ENCODE peak calls at places on chromosomes 4 and X, in four cellular contexts. One of them, this sample, is unnamed.

GRCh38 chr4:82293304-82293703 is 80.5 kb downstream of the HNRNPD start:
- DNase-seq in GM12878: peak
- DNase-seq in SK-N-SH: no peak
- DNase-seq in K562: no peak
- DNase-seq in this sample: no peak

GRCh38 chrX:40107291-40108083 is 9.7 kb upstream of the BCOR start:
- DNase-seq in GM12878: no peak
- DNase-seq in SK-N-SH: peak
- DNase-seq in K562: no peak
- DNase-seq in this sample: no peak

GRCh38 chr4:123452585-123452984 is 56.0 kb downstream of the SPRY1 start:
- DNase-seq in GM12878: no peak
- DNase-seq in SK-N-SH: peak
- DNase-seq in K562: no peak
- DNase-seq in this sample: peak

GRCh38 chr4:167509551-167509950 is 275.3 kb upstream of the SPOCK3 start:
- DNase-seq in GM12878: no peak
- DNase-seq in SK-N-SH: no peak
- DNase-seq in K562: no peak
- DNase-seq in this sample: no peak

GRCh38 chrX:20361890-20362262 is 95.2 kb upstream of the RPS6KA3 start:
- DNase-seq in GM12878: no peak
- DNase-seq in SK-N-SH: no peak
- DNase-seq in K562: no peak
- DNase-seq in this sample: peak

GRCh38 chrX:110012818-110013484 is 10.0 kb downstream of the TMEM164 start:
- DNase-seq in GM12878: no peak
- DNase-seq in SK-N-SH: no peak
- DNase-seq in K562: no peak
- DNase-seq in this sample: no peak

GRCh38 chr4:2154215-2154614 is 87.7 kb downstream of the HAUS3 start:
- DNase-seq in GM12878: no peak
- DNase-seq in SK-N-SH: no peak
- DNase-seq in K562: no peak
- DNase-seq in this sample: no peak

GRCh38 chr4:55002431-55002830 is 123.0 kb downstream of the KDR start:
- DNase-seq in GM12878: no peak
- DNase-seq in SK-N-SH: no peak
- DNase-seq in K562: no peak
- DNase-seq in this sample: no peak

GRCh38 chr4:111228874-111229273 is 606.0 kb upstream of the PITX2 start:
- DNase-seq in GM12878: no peak
- DNase-seq in SK-N-SH: no peak
- DNase-seq in K562: no peak
- DNase-seq in this sample: no peak

GRCh38 chrX:45845142-45845541 is 644.5 kb upstream of the DIPK2B start:
- DNase-seq in GM12878: no peak
- DNase-seq in SK-N-SH: no peak
- DNase-seq in K562: no peak
- DNase-seq in this sample: no peak

GRCh38 chr4:121380448-121381147 is at the start of gene QRFPR:
- DNase-seq in GM12878: no peak
- DNase-seq in SK-N-SH: peak
- DNase-seq in K562: no peak
- DNase-seq in this sample: no peak

GRCh38 chrX:96314974-96315373 is 369.7 kb upstream of the DIAPH2 start:
- DNase-seq in GM12878: no peak
- DNase-seq in SK-N-SH: no peak
- DNase-seq in K562: no peak
- DNase-seq in this sample: peak

DNA sequence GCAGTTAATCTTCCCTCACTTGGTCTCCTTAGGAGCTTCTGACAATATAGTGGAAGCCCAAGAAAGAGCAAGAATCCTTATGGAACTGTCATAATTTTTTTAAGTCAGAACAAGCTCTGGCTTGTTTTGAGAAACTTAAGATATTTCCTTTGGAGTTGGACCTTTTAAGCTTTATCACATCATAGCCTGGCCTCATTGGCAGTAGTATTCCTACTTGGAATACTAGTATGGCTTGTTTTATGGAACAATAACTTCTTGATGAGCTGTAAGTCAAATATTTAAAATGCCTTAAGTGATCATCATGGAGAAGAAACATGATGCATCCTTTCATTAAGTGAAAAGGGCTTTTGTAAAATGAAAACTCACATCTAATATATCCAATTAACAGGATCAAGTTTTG is 78.0 kb upstream of the NRK start:
- DNase-seq in GM12878: no peak
- DNase-seq in SK-N-SH: no peak
- DNase-seq in K562: no peak
- DNase-seq in this sample: no peak
- TF ChIP-seq MXI1 in GM12878: no peak
- TF ChIP-seq MXI1 in SK-N-SH: no peak
- TF ChIP-seq MXI1 in K562: no peak
- TF ChIP-seq MXI1 in this sample: no peak

DNA sequence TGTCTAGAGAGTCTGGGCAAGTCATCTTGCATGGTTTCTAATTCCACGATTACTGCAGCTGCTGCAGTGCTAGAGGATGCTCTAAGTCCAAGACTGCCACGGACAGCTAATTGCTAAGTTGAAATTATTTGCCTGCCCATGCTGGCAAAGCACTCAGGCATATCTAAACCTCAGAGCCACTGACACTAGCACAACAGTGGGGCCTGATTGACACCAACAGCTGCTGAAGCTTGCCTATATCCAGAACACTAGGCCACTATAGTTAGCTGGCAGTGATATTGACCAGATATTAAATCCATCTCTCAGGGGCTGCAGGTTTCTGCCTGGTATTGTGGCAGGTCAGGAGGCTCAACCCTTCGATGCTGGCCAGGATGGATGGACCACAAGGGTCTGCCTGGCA is 103.9 kb downstream of the DCAF12L1 start:
- DNase-seq in GM12878: no peak
- DNase-seq in SK-N-SH: no peak
- DNase-seq in K562: no peak
- DNase-seq in this sample: no peak
- TF ChIP-seq TAF1 in GM12878: no peak
- TF ChIP-seq TAF1 in SK-N-SH: no peak
- TF ChIP-seq TAF1 in K562: no peak
- TF ChIP-seq TAF1 in this sample: no peak

DNA sequence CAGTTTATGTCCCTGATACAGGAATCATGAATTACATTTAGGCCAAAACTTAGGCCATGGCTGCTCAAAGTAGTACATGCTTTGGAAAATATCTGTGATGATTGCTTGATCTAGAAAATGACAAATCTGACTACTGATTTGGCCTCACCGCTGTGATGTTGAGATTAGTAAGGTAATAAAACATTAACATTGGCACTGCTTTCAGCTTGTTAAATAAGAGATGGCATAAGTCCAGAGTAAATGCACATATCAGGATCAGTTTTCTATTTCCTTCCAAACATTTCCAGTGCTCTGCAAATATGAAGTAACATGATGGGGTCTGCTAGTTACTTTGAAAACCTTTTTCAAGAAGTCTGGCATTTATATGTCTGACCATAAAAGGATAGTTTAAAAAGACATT is 687.3 kb upstream of the ACTRT1 start:
- DNase-seq in GM12878: no peak
- DNase-seq in SK-N-SH: no peak
- DNase-seq in K562: no peak
- DNase-seq in this sample: no peak
- TF ChIP-seq MXI1 in GM12878: no peak
- TF ChIP-seq MXI1 in SK-N-SH: no peak
- TF ChIP-seq MXI1 in K562: no peak
- TF ChIP-seq MXI1 in this sample: no peak

DNA sequence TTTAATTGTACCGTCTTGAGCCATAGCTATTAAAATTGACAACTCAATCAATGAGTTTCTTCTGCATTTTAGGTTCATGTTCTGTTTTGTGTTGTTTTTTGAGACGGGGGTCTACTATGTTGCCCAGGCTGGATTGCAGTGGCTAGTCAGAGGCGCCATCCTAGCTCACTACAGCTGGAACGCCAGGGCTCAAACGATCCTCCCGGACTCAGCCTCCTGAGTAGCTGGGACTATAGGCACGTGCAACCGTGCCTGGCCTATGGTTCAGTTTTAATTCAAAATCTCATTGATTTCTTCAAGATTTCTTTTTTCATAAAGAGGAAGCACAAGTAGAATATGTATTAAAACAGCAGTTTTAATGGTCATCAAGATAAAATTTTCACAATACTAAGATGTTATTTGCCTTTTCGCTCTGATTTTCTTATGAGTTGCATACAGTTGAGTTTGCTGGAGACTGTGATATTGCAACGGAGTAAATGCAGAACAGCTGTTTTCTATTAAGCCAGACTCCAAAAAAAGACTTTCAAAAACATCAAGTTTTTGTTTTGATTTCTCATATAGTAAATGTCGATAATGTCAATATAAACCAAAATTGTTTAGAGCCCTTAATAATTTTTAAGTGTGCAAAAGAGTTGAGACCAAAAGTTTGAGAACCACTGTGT is 1.1 kb upstream of the STX18 start:
- DNase-seq in GM12878: no peak
- DNase-seq in SK-N-SH: peak
- DNase-seq in K562: no peak
- DNase-seq in this sample: peak
- TF ChIP-seq TAF1 in GM12878: no peak
- TF ChIP-seq TAF1 in SK-N-SH: no peak
- TF ChIP-seq TAF1 in K562: no peak
- TF ChIP-seq TAF1 in this sample: no peak

GRCh38 chrX:74251006-74251930 is 52.7 kb upstream of the ZCCHC13 start:
- DNase-seq in GM12878: no peak
- DNase-seq in SK-N-SH: no peak
- DNase-seq in K562: no peak
- DNase-seq in this sample: peak
- TF ChIP-seq MXI1 in GM12878: no peak
- TF ChIP-seq MXI1 in SK-N-SH: no peak
- TF ChIP-seq MXI1 in K562: no peak
- TF ChIP-seq MXI1 in this sample: no peak

GRCh38 chr4:160180206-160180605 is 1077.3 kb downstream of the RAPGEF2 start:
- DNase-seq in GM12878: no peak
- DNase-seq in SK-N-SH: no peak
- DNase-seq in K562: no peak
- DNase-seq in this sample: no peak
- TF ChIP-seq TAF1 in GM12878: no peak
- TF ChIP-seq TAF1 in SK-N-SH: no peak
- TF ChIP-seq TAF1 in K562: no peak
- TF ChIP-seq TAF1 in this sample: no peak

DNA sequence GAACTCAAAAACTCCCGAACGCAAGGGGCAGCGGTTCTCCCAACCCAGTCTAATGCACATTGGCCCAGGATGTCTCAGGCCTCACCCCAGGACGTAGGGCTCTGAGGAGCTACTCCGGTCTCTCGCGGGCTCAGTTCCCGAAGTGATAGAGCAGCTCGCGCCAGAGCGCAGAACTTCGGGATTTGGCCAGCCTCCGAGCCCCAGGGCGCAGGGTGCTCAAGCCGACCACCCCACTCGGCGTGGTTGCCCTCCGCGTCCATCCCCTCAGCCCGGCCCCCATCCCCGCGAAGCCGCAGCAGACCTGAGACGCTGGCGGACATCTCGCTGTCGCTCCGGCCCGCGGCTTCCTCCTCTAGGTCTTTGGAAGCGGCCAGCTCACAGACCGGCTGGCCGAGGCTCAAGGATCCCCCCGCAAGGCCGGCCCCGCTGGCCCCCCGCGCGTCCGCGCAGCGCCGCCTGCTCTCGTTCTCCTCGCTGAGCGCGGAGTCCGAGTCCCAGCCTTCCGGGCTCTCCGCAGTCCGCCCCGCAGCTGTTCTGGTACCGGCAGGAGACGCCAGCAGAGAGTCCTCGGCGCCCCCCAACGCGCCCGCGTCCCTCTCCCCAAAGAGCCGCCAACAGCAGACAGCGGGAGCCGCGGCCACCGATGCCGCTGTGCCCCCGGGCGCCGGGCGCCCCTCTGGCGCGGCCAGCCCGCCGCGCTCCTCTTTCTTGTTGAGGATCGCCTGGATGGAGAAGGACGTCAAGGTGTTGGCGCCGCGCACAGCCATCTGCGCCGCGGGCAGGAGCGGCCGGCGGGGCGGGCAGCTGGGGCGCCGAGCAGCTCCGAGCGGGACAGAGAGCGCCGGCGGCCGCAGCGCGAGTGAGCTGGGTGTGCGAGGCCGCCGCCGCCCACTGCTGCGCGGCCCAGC is at the start of gene NKX3-2:
- DNase-seq in GM12878: no peak
- DNase-seq in SK-N-SH: peak
- DNase-seq in K562: peak
- DNase-seq in this sample: no peak
- TF ChIP-seq MXI1 in GM12878: no peak
- TF ChIP-seq MXI1 in SK-N-SH: no peak
- TF ChIP-seq MXI1 in K562: no peak
- TF ChIP-seq MXI1 in this sample: no peak

GRCh38 chrX:103585421-103586313 is at the start of gene TCEAL4:
- DNase-seq in GM12878: no peak
- DNase-seq in SK-N-SH: peak
- DNase-seq in K562: peak
- DNase-seq in this sample: no peak
- TF ChIP-seq TAF1 in GM12878: no peak
- TF ChIP-seq TAF1 in SK-N-SH: no peak
- TF ChIP-seq TAF1 in K562: no peak
- TF ChIP-seq TAF1 in this sample: peak

GRCh38 chr4:182975806-182976205 is 58.6 kb upstream of the DCTD start:
- DNase-seq in GM12878: peak
- DNase-seq in SK-N-SH: peak
- DNase-seq in K562: peak
- DNase-seq in this sample: no peak
- TF ChIP-seq MXI1 in GM12878: no peak
- TF ChIP-seq MXI1 in SK-N-SH: no peak
- TF ChIP-seq MXI1 in K562: no peak
- TF ChIP-seq MXI1 in this sample: no peak

GRCh38 chr4:152927737-152928136 is 8.4 kb upstream of the FHDC1 start:
- DNase-seq in GM12878: no peak
- DNase-seq in SK-N-SH: no peak
- DNase-seq in K562: no peak
- DNase-seq in this sample: no peak

GRCh38 chr4:152926959-152927358 is 9.2 kb upstream of the FHDC1 start:
- DNase-seq in GM12878: no peak
- DNase-seq in SK-N-SH: no peak
- DNase-seq in K562: no peak
- DNase-seq in this sample: no peak

GRCh38 chr4:152935138-152935537 is 985 bp upstream of the FHDC1 start:
- DNase-seq in GM12878: no peak
- DNase-seq in SK-N-SH: no peak
- DNase-seq in K562: peak
- DNase-seq in this sample: no peak

GRCh38 chr4:152928286-152928685 is 7.8 kb upstream of the FHDC1 start:
- DNase-seq in GM12878: no peak
- DNase-seq in SK-N-SH: no peak
- DNase-seq in K562: no peak
- DNase-seq in this sample: no peak

DNA sequence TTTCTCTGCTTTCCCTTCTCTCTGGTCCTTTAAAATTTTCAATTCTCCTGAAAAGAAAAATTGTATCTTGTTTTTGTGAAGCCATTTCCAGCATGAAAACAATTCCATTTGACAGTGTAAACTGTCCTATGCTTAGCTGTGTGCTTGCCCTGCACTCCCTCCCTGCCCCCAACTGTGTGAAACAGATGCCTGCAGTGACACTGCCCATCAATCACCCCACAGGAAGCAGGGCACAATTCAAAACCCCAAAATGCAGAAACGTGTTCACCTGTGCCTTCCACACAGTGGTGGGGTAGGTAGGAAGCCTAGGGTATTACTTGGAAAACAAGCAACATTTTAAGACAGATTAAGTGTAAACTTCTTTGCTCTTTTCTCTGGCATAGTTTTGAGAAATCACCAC is 6.2 kb upstream of the FHDC1 start:
- DNase-seq in GM12878: no peak
- DNase-seq in SK-N-SH: no peak
- DNase-seq in K562: no peak
- DNase-seq in this sample: no peak
- TF ChIP-seq TAF1 in GM12878: no peak
- TF ChIP-seq TAF1 in SK-N-SH: no peak
- TF ChIP-seq TAF1 in K562: no peak
- TF ChIP-seq TAF1 in this sample: no peak